ENCODE peak calls at places on chromosomes 3 and 15, in eight cellular contexts. One of them, this sample, is unnamed.

GRCh38 chr15:90336705-90337141 is 15.4 kb upstream of the ZNF774 start:
- DNase-seq in HFF-Myc: no peak
- DNase-seq in adrenal gland: no peak
- DNase-seq in colonic mucosa: no peak
- DNase-seq in kidney: no peak
- DNase-seq in pancreas: no peak
- DNase-seq in lung: no peak
- DNase-seq in dorsolateral prefrontal cortex: no peak
- DNase-seq in this sample: no peak

GRCh38 chr15:40439461-40440299 is 1.1 kb upstream of the BAHD1 start:
- DNase-seq in adrenal gland: peak
- DNase-seq in pancreas: peak
- DNase-seq in HFF-Myc: no peak
- DNase-seq in dorsolateral prefrontal cortex: peak
- DNase-seq in kidney: no peak
- DNase-seq in colonic mucosa: peak
- DNase-seq in lung: no peak
- DNase-seq in this sample: peak

GRCh38 chr3:192566706-192567290 is 160.5 kb downstream of the FGF12 start:
- DNase-seq in HFF-Myc: peak
- DNase-seq in kidney: peak
- DNase-seq in adrenal gland: peak
- DNase-seq in pancreas: peak
- DNase-seq in lung: peak
- DNase-seq in colonic mucosa: peak
- DNase-seq in dorsolateral prefrontal cortex: peak
- DNase-seq in this sample: peak

GRCh38 chr3:109685084-109686079 is 348.0 kb upstream of the DPPA4 start:
- DNase-seq in HFF-Myc: peak
- DNase-seq in lung: peak
- DNase-seq in dorsolateral prefrontal cortex: peak
- DNase-seq in adrenal gland: peak
- DNase-seq in kidney: peak
- DNase-seq in colonic mucosa: peak
- DNase-seq in pancreas: peak
- DNase-seq in this sample: peak

GRCh38 chr15:81029416-81030367 is 29.0 kb downstream of the TLNRD1 start:
- DNase-seq in HFF-Myc: no peak
- DNase-seq in kidney: no peak
- DNase-seq in colonic mucosa: no peak
- DNase-seq in dorsolateral prefrontal cortex: no peak
- DNase-seq in pancreas: no peak
- DNase-seq in lung: no peak
- DNase-seq in adrenal gland: no peak
- DNase-seq in this sample: no peak

GRCh38 chr3:38332202-38332601 is 14.4 kb upstream of the XYLB start:
- DNase-seq in lung: no peak
- DNase-seq in HFF-Myc: no peak
- DNase-seq in dorsolateral prefrontal cortex: no peak
- DNase-seq in kidney: no peak
- DNase-seq in adrenal gland: no peak
- DNase-seq in colonic mucosa: no peak
- DNase-seq in pancreas: no peak
- DNase-seq in this sample: no peak

GRCh38 chr15:38148476-38148875 is 104.2 kb upstream of the SPRED1 start:
- DNase-seq in dorsolateral prefrontal cortex: no peak
- DNase-seq in adrenal gland: no peak
- DNase-seq in pancreas: no peak
- DNase-seq in kidney: no peak
- DNase-seq in colonic mucosa: no peak
- DNase-seq in HFF-Myc: no peak
- DNase-seq in lung: no peak
- DNase-seq in this sample: no peak

GRCh38 chr3:177451277-177451880 is 254.1 kb upstream of the TBL1XR1 start:
- DNase-seq in HFF-Myc: no peak
- DNase-seq in pancreas: no peak
- DNase-seq in kidney: no peak
- DNase-seq in lung: no peak
- DNase-seq in colonic mucosa: no peak
- DNase-seq in dorsolateral prefrontal cortex: no peak
- DNase-seq in adrenal gland: no peak
- DNase-seq in this sample: no peak

GRCh38 chr3:177733936-177734335 is 536.7 kb upstream of the TBL1XR1 start:
- DNase-seq in HFF-Myc: no peak
- DNase-seq in colonic mucosa: no peak
- DNase-seq in lung: no peak
- DNase-seq in dorsolateral prefrontal cortex: no peak
- DNase-seq in adrenal gland: no peak
- DNase-seq in pancreas: no peak
- DNase-seq in kidney: no peak
- DNase-seq in this sample: no peak

GRCh38 chr3:116179091-116179490 is 266.2 kb downstream of the LSAMP start:
- DNase-seq in adrenal gland: no peak
- DNase-seq in HFF-Myc: peak
- DNase-seq in dorsolateral prefrontal cortex: no peak
- DNase-seq in pancreas: no peak
- DNase-seq in colonic mucosa: no peak
- DNase-seq in lung: no peak
- DNase-seq in kidney: no peak
- DNase-seq in this sample: no peak

GRCh38 chr3:156633335-156633734 is 41.1 kb upstream of the TIPARP start:
- DNase-seq in colonic mucosa: no peak
- DNase-seq in adrenal gland: peak
- DNase-seq in pancreas: peak
- DNase-seq in HFF-Myc: peak
- DNase-seq in dorsolateral prefrontal cortex: no peak
- DNase-seq in lung: peak
- DNase-seq in kidney: no peak
- DNase-seq in this sample: no peak

GRCh38 chr3:63934484-63934883 is 22.3 kb upstream of the SCAANT1 start:
- DNase-seq in pancreas: no peak
- DNase-seq in lung: no peak
- DNase-seq in HFF-Myc: no peak
- DNase-seq in dorsolateral prefrontal cortex: no peak
- DNase-seq in colonic mucosa: no peak
- DNase-seq in adrenal gland: no peak
- DNase-seq in kidney: no peak
- DNase-seq in this sample: no peak

GRCh38 chr15:77857419-77857818 is 220.1 kb downstream of the TBC1D2B start:
- DNase-seq in adrenal gland: no peak
- DNase-seq in dorsolateral prefrontal cortex: peak
- DNase-seq in colonic mucosa: no peak
- DNase-seq in lung: no peak
- DNase-seq in kidney: peak
- DNase-seq in pancreas: no peak
- DNase-seq in HFF-Myc: no peak
- DNase-seq in this sample: no peak

GRCh38 chr3:134311693-134312071 is 61.0 kb upstream of the RYK start:
- DNase-seq in HFF-Myc: no peak
- DNase-seq in colonic mucosa: no peak
- DNase-seq in kidney: peak
- DNase-seq in pancreas: no peak
- DNase-seq in lung: no peak
- DNase-seq in dorsolateral prefrontal cortex: no peak
- DNase-seq in adrenal gland: no peak
- DNase-seq in this sample: no peak

GRCh38 chr3:129622933-129623332 is 16.5 kb upstream of the PLXND1 start:
- DNase-seq in kidney: peak
- DNase-seq in adrenal gland: peak
- DNase-seq in pancreas: peak
- DNase-seq in lung: no peak
- DNase-seq in dorsolateral prefrontal cortex: peak
- DNase-seq in HFF-Myc: no peak
- DNase-seq in colonic mucosa: peak
- DNase-seq in this sample: no peak

GRCh38 chr3:158479051-158479450 is 91.9 kb upstream of the MLF1 start:
- DNase-seq in dorsolateral prefrontal cortex: no peak
- DNase-seq in lung: no peak
- DNase-seq in pancreas: no peak
- DNase-seq in HFF-Myc: no peak
- DNase-seq in adrenal gland: no peak
- DNase-seq in colonic mucosa: no peak
- DNase-seq in kidney: no peak
- DNase-seq in this sample: no peak

GRCh38 chr15:48292458-48292857 is 38.8 kb upstream of the DUT start:
- DNase-seq in colonic mucosa: no peak
- DNase-seq in lung: no peak
- DNase-seq in kidney: no peak
- DNase-seq in HFF-Myc: no peak
- DNase-seq in dorsolateral prefrontal cortex: no peak
- DNase-seq in pancreas: no peak
- DNase-seq in adrenal gland: no peak
- DNase-seq in this sample: no peak

GRCh38 chr15:48298914-48299313 is 32.3 kb upstream of the DUT start:
- DNase-seq in HFF-Myc: no peak
- DNase-seq in kidney: no peak
- DNase-seq in adrenal gland: no peak
- DNase-seq in colonic mucosa: no peak
- DNase-seq in pancreas: no peak
- DNase-seq in dorsolateral prefrontal cortex: no peak
- DNase-seq in lung: no peak
- DNase-seq in this sample: no peak

GRCh38 chr15:48300038-48300437 is 31.2 kb upstream of the DUT start:
- DNase-seq in adrenal gland: no peak
- DNase-seq in dorsolateral prefrontal cortex: no peak
- DNase-seq in HFF-Myc: no peak
- DNase-seq in pancreas: no peak
- DNase-seq in lung: no peak
- DNase-seq in kidney: no peak
- DNase-seq in colonic mucosa: no peak
- DNase-seq in this sample: no peak

DNA sequence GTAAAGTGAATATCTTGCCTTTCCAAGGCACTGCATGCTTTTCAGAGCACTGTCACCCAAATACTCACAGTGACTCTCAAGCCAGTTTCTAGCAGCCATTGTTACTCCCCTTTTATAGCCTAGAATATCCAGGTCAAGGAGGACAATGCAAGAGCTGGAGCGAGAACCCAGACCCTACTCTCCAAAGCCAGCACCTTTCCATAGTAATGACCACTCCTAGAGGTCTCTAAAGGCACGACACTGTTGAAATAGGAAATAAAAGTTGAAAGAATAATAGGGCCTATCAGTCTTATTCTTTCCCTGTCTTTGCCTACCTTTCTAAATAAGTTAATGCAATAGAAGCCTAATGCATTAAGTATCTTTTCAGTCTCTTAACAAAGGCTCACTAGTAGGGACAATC is 33.6 kb upstream of the DUT start:
- DNase-seq in lung: no peak
- DNase-seq in colonic mucosa: no peak
- DNase-seq in pancreas: no peak
- DNase-seq in kidney: no peak
- DNase-seq in adrenal gland: no peak
- DNase-seq in HFF-Myc: no peak
- DNase-seq in dorsolateral prefrontal cortex: no peak
- DNase-seq in this sample: no peak
- H3K4me3 ChIP-seq in lung: no peak
- H3K4me3 ChIP-seq in colonic mucosa: no peak
- H3K4me3 ChIP-seq in pancreas: no peak
- H3K4me3 ChIP-seq in kidney: no peak
- H3K4me3 ChIP-seq in adrenal gland: no peak
- H3K4me3 ChIP-seq in HFF-Myc: no peak
- H3K4me3 ChIP-seq in dorsolateral prefrontal cortex: no peak
- H3K4me3 ChIP-seq in this sample: no peak

DNA sequence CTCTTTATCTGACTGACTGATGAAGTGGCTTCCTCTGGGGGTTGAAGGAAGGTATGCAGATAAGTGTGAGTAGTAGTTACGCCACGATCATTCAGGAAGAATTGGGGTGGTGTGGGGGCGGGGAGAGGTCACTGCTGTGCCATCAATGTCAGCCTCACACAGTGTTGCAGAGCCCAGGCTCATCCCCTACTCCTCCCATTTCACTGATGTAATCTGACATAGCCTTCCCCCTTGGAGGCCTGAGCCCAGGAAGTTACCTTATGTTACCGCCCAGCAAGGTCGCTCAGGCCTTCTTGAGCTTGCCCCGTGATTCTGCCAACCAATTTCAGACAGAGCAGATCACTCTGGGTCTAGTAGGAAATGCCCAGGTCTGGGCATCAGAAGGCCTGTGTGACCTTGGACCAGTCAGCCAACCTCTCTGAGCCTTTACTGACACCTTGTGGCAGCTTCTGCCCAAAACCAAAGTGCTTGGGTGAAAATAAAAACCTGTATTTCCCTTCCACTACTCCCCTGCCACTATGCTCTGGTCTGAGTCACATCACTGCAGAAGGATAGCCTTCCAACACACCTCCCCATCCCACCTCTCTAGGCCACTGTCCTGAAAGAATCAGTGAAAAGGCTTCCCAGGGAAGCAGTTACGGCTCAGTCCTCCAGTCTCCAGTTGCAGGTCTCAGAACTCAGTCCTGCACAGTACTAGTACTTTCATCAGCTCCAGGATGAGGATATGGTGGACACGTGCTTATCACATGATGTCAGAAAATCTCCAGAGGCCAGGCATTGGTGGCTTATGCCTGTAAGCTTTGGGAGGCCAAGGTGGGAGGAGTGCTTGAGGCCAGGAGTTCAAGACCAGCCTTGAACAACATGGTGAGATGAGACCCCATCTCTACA is 28.1 kb upstream of the INSYN1 start:
- DNase-seq in pancreas: no peak
- DNase-seq in colonic mucosa: no peak
- DNase-seq in adrenal gland: peak
- DNase-seq in dorsolateral prefrontal cortex: no peak
- DNase-seq in lung: no peak
- DNase-seq in kidney: no peak
- DNase-seq in HFF-Myc: no peak
- DNase-seq in this sample: no peak
- TF ChIP-seq CTCF in pancreas: no peak
- TF ChIP-seq CTCF in colonic mucosa: no peak
- TF ChIP-seq CTCF in adrenal gland: peak
- TF ChIP-seq CTCF in dorsolateral prefrontal cortex: no peak
- TF ChIP-seq CTCF in lung: no peak
- TF ChIP-seq CTCF in kidney: no peak
- TF ChIP-seq CTCF in HFF-Myc: peak
- TF ChIP-seq CTCF in this sample: no peak

DNA sequence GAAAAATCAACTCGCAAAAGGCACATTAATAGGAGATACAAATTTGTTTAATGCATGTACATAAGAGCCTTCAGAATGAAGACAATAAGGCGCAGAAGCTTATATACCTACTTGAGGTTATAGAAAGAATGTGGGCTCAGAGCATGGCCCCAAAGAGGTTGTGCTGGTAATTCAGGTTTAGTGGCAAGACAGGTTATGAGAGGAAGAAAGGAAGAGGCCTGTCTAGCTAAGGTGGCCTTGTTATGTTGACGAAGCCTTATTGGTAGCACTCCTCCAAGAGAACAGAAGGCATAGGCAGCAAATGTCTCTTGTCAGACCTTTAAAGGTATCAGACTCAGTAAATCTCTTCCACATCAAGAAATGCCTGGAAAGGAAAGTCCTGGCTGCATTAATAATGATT is 290.8 kb downstream of the MCTP2 start:
- DNase-seq in lung: no peak
- DNase-seq in pancreas: no peak
- DNase-seq in HFF-Myc: no peak
- DNase-seq in colonic mucosa: no peak
- DNase-seq in kidney: no peak
- DNase-seq in dorsolateral prefrontal cortex: no peak
- DNase-seq in adrenal gland: no peak
- DNase-seq in this sample: no peak
- H3K4me3 ChIP-seq in lung: no peak
- H3K4me3 ChIP-seq in pancreas: no peak
- H3K4me3 ChIP-seq in HFF-Myc: no peak
- H3K4me3 ChIP-seq in colonic mucosa: no peak
- H3K4me3 ChIP-seq in kidney: no peak
- H3K4me3 ChIP-seq in dorsolateral prefrontal cortex: no peak
- H3K4me3 ChIP-seq in adrenal gland: no peak
- H3K4me3 ChIP-seq in this sample: no peak

GRCh38 chr3:66858656-66859381 is 139.3 kb upstream of the KBTBD8 start:
- DNase-seq in kidney: no peak
- DNase-seq in adrenal gland: no peak
- DNase-seq in colonic mucosa: no peak
- DNase-seq in dorsolateral prefrontal cortex: no peak
- DNase-seq in pancreas: no peak
- DNase-seq in lung: no peak
- DNase-seq in HFF-Myc: no peak
- DNase-seq in this sample: no peak
- TF ChIP-seq CTCF in kidney: no peak
- TF ChIP-seq CTCF in adrenal gland: no peak
- TF ChIP-seq CTCF in colonic mucosa: no peak
- TF ChIP-seq CTCF in dorsolateral prefrontal cortex: no peak
- TF ChIP-seq CTCF in pancreas: no peak
- TF ChIP-seq CTCF in lung: no peak
- TF ChIP-seq CTCF in HFF-Myc: peak
- TF ChIP-seq CTCF in this sample: no peak

This sample was measured in stomach.